ENCODE peak calls at places on chromosomes 5 and 9, in eight cellular contexts. One of them, this sample, is unnamed.

GRCh38 chr5:102581011-102581410 is 82.2 kb upstream of the SLCO6A1 start:
- DNase-seq in lower lobe of right lung: no peak
- DNase-seq in caudate nucleus: no peak
- DNase-seq in right cardiac atrium: no peak
- DNase-seq in GM23338: no peak
- DNase-seq in IMR-90: no peak
- DNase-seq in RWPE1: no peak
- DNase-seq in right lobe of liver: no peak
- DNase-seq in this sample: no peak

GRCh38 chr5:115196161-115196560 is 26.5 kb upstream of the TRIM36 start:
- DNase-seq in lower lobe of right lung: no peak
- DNase-seq in caudate nucleus: no peak
- DNase-seq in right cardiac atrium: no peak
- DNase-seq in GM23338: no peak
- DNase-seq in IMR-90: no peak
- DNase-seq in RWPE1: no peak
- DNase-seq in right lobe of liver: no peak
- DNase-seq in this sample: no peak

GRCh38 chr5:111775224-111775623 is 18.2 kb upstream of the NREP start:
- DNase-seq in lower lobe of right lung: no peak
- DNase-seq in caudate nucleus: no peak
- DNase-seq in right cardiac atrium: no peak
- DNase-seq in GM23338: no peak
- DNase-seq in IMR-90: peak; percentile 64
- DNase-seq in RWPE1: no peak
- DNase-seq in right lobe of liver: no peak
- DNase-seq in this sample: no peak

GRCh38 chr5:179319741-179320281 is 25.4 kb downstream of the ADAMTS2 start:
- DNase-seq in lower lobe of right lung: peak; percentile 28
- DNase-seq in caudate nucleus: no peak
- DNase-seq in right cardiac atrium: peak; percentile 54
- DNase-seq in GM23338: no peak
- DNase-seq in IMR-90: peak; percentile 62
- DNase-seq in RWPE1: no peak
- DNase-seq in right lobe of liver: no peak
- DNase-seq in this sample: no peak

GRCh38 chr5:84816746-84817547 is 432.3 kb upstream of the EDIL3 start:
- DNase-seq in lower lobe of right lung: no peak
- DNase-seq in caudate nucleus: no peak
- DNase-seq in right cardiac atrium: no peak
- DNase-seq in GM23338: no peak
- DNase-seq in IMR-90: peak; percentile 29
- DNase-seq in RWPE1: no peak
- DNase-seq in right lobe of liver: no peak
- DNase-seq in this sample: no peak

GRCh38 chr9:28365020-28365640 is 791.8 kb upstream of the C9orf72 start:
- DNase-seq in lower lobe of right lung: no peak
- DNase-seq in caudate nucleus: no peak
- DNase-seq in right cardiac atrium: no peak
- DNase-seq in GM23338: peak; percentile 72
- DNase-seq in IMR-90: no peak
- DNase-seq in RWPE1: peak; percentile 12
- DNase-seq in right lobe of liver: no peak
- DNase-seq in this sample: peak; percentile 82

GRCh38 chr5:57036621-57037160 is 84.8 kb upstream of the MIER3 start:
- DNase-seq in lower lobe of right lung: no peak
- DNase-seq in caudate nucleus: no peak
- DNase-seq in right cardiac atrium: no peak
- DNase-seq in GM23338: no peak
- DNase-seq in IMR-90: no peak
- DNase-seq in RWPE1: no peak
- DNase-seq in right lobe of liver: no peak
- DNase-seq in this sample: no peak

GRCh38 chr9:36855443-36856315 is 178.4 kb downstream of the PAX5 start:
- DNase-seq in lower lobe of right lung: no peak
- DNase-seq in caudate nucleus: no peak
- DNase-seq in right cardiac atrium: no peak
- DNase-seq in GM23338: peak; percentile 78
- DNase-seq in IMR-90: no peak
- DNase-seq in RWPE1: no peak
- DNase-seq in right lobe of liver: no peak
- DNase-seq in this sample: peak; percentile 91

GRCh38 chr9:123225374-123225813 is 43.0 kb downstream of the STRBP start:
- DNase-seq in lower lobe of right lung: no peak
- DNase-seq in caudate nucleus: no peak
- DNase-seq in right cardiac atrium: no peak
- DNase-seq in GM23338: peak; percentile 90
- DNase-seq in IMR-90: peak; percentile 90
- DNase-seq in RWPE1: peak; percentile 72
- DNase-seq in right lobe of liver: no peak
- DNase-seq in this sample: peak; percentile 84

DNA sequence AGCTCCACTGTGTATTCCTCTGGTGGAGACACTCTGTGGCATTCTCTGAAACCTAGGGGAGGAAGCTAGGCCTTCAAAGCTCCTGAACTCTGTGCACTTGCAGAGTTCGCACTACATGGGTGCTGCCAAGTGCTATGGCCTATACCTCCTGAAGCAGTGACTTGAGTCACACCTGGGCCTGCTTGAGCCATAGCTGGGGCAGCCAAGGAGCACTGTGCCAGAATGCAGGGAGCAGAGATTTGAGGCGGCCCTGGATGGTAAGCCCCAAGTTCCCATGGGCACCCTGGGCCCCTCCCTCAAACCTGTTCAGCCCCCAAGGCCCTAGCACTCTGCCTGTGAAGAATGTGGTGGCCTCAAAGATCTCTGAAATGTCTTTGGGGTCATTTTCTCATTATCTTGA is 212.9 kb downstream of the SPATA31A6 start:
- DNase-seq in lower lobe of right lung: no peak
- DNase-seq in caudate nucleus: no peak
- DNase-seq in right cardiac atrium: no peak
- DNase-seq in GM23338: no peak
- DNase-seq in IMR-90: no peak
- DNase-seq in RWPE1: no peak
- DNase-seq in right lobe of liver: no peak
- DNase-seq in this sample: no peak
- H3K27ac ChIP-seq in lower lobe of right lung: no peak overlapping the region
- H3K27ac ChIP-seq in caudate nucleus: no peak overlapping the region
- H3K27ac ChIP-seq in right cardiac atrium: no peak overlapping the region
- H3K27ac ChIP-seq in GM23338: no peak overlapping the region
- H3K27ac ChIP-seq in IMR-90: no peak overlapping the region
- H3K27ac ChIP-seq in RWPE1: no peak overlapping the region
- H3K27ac ChIP-seq in right lobe of liver: no peak overlapping the region
- H3K27ac ChIP-seq in this sample: no peak overlapping the region

DNA sequence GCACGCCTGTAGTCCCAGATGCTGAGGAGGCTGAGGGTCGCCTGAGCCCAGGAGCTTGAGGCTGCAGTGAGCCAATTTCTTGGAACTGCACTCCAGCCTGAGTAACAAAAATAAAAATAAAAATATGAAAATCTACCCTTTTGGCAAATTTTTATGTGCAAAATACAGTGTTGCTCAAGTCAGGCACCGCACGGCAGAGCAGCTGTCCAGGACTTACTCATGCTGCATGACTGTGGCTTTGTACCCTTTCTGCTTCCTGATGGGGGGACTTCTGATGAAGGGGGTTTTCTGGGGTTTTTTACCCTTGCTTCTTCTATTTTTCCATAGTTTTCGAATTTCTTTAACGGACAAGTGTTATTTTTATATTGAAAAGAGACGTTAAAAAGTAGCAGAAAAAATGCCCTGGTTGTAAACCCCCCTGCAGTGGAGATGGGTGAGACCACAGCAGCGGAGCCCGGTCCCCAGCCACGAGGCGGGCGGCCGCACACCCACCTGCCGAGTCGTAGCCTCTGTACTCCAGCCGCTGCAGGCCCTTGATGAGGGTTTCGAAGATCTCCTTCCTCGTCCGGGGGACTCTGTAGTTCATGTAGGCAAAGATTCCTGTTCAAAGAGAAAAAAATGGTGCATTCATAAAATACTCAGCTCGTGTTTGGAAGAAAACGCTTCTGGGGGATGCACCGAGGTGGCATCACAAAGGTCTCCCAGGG is 15.0 kb downstream of the GFPT2 start:
- DNase-seq in lower lobe of right lung: peak; percentile 13
- DNase-seq in caudate nucleus: no peak
- DNase-seq in right cardiac atrium: no peak
- DNase-seq in GM23338: no peak
- DNase-seq in IMR-90: no peak
- DNase-seq in RWPE1: no peak
- DNase-seq in right lobe of liver: no peak
- DNase-seq in this sample: no peak
- H3K27ac ChIP-seq in lower lobe of right lung: no peak overlapping the region
- H3K27ac ChIP-seq in caudate nucleus: no peak overlapping the region
- H3K27ac ChIP-seq in right cardiac atrium: no peak overlapping the region
- H3K27ac ChIP-seq in GM23338: peak overlapping the region; percentile 69
- H3K27ac ChIP-seq in IMR-90: no peak overlapping the region
- H3K27ac ChIP-seq in RWPE1: no peak overlapping the region
- H3K27ac ChIP-seq in right lobe of liver: no peak overlapping the region
- H3K27ac ChIP-seq in this sample: no peak overlapping the region

GRCh38 chr5:123599171-123599570 is 87.2 kb downstream of the CSNK1G3 start:
- DNase-seq in lower lobe of right lung: no peak
- DNase-seq in caudate nucleus: no peak
- DNase-seq in right cardiac atrium: no peak
- DNase-seq in GM23338: no peak
- DNase-seq in IMR-90: peak; percentile 12
- DNase-seq in RWPE1: no peak
- DNase-seq in right lobe of liver: no peak
- DNase-seq in this sample: no peak
- H3K27ac ChIP-seq in lower lobe of right lung: no peak overlapping the region
- H3K27ac ChIP-seq in caudate nucleus: no peak overlapping the region
- H3K27ac ChIP-seq in right cardiac atrium: no peak overlapping the region
- H3K27ac ChIP-seq in GM23338: no peak overlapping the region
- H3K27ac ChIP-seq in IMR-90: no peak overlapping the region
- H3K27ac ChIP-seq in RWPE1: no peak overlapping the region
- H3K27ac ChIP-seq in right lobe of liver: no peak overlapping the region
- H3K27ac ChIP-seq in this sample: no peak overlapping the region

GRCh38 chr9:71665247-71665646 is 103.1 kb downstream of the CEMIP2 start:
- DNase-seq in lower lobe of right lung: no peak
- DNase-seq in caudate nucleus: no peak
- DNase-seq in right cardiac atrium: no peak
- DNase-seq in GM23338: no peak
- DNase-seq in IMR-90: no peak
- DNase-seq in RWPE1: no peak
- DNase-seq in right lobe of liver: no peak
- DNase-seq in this sample: no peak
- H3K27ac ChIP-seq in lower lobe of right lung: no peak overlapping the region
- H3K27ac ChIP-seq in caudate nucleus: no peak overlapping the region
- H3K27ac ChIP-seq in right cardiac atrium: no peak overlapping the region
- H3K27ac ChIP-seq in GM23338: no peak overlapping the region
- H3K27ac ChIP-seq in IMR-90: no peak overlapping the region
- H3K27ac ChIP-seq in RWPE1: no peak overlapping the region
- H3K27ac ChIP-seq in right lobe of liver: no peak overlapping the region
- H3K27ac ChIP-seq in this sample: no peak overlapping the region

This sample was measured in endodermal cell.